ENCODE peak calls at places on chromosome 11, in five cellular contexts. One of them, this sample, is unnamed.

GRCh38 chr11:10201343-10201742 is 92.7 kb downstream of the SBF2 start:
- DNase-seq in OCI-M1: no peak
- DNase-seq in ELR: no peak
- DNase-seq in GM03348: no peak
- DNase-seq in adrenal gland: no peak
- DNase-seq in this sample: no peak

GRCh38 chr11:121414141-121414918 is 37.8 kb upstream of the SORL1 start:
- DNase-seq in OCI-M1: no peak
- DNase-seq in ELR: no peak
- DNase-seq in GM03348: no peak
- DNase-seq in adrenal gland: no peak
- DNase-seq in this sample: no peak

GRCh38 chr11:66150140-66150539 is 80.1 kb downstream of the PACS1 start:
- DNase-seq in OCI-M1: peak
- DNase-seq in ELR: no peak
- DNase-seq in GM03348: no peak
- DNase-seq in adrenal gland: no peak
- DNase-seq in this sample: no peak

GRCh38 chr11:86003654-86004053 is 65.2 kb downstream of the PICALM start:
- DNase-seq in OCI-M1: no peak
- DNase-seq in ELR: no peak
- DNase-seq in GM03348: no peak
- DNase-seq in adrenal gland: no peak
- DNase-seq in this sample: no peak

GRCh38 chr11:102420547-102420946 is 32.0 kb downstream of the TMEM123 start:
- DNase-seq in OCI-M1: no peak
- DNase-seq in ELR: no peak
- DNase-seq in GM03348: no peak
- DNase-seq in adrenal gland: no peak
- DNase-seq in this sample: no peak

GRCh38 chr11:132640952-132641351 is 891.3 kb downstream of the OPCML start:
- DNase-seq in OCI-M1: no peak
- DNase-seq in ELR: no peak
- DNase-seq in GM03348: no peak
- DNase-seq in adrenal gland: no peak
- DNase-seq in this sample: no peak

GRCh38 chr11:225734-226453 is 10.2 kb downstream of the SIRT3 start:
- DNase-seq in OCI-M1: no peak
- DNase-seq in ELR: peak
- DNase-seq in GM03348: no peak
- DNase-seq in adrenal gland: peak
- DNase-seq in this sample: peak

GRCh38 chr11:3950996-3951662 is 95.7 kb downstream of the STIM1 start:
- DNase-seq in OCI-M1: peak
- DNase-seq in ELR: no peak
- DNase-seq in GM03348: no peak
- DNase-seq in adrenal gland: no peak
- DNase-seq in this sample: no peak

GRCh38 chr11:100709233-100709999 is 22.3 kb downstream of the ARHGAP42 start:
- DNase-seq in OCI-M1: no peak
- DNase-seq in ELR: peak
- DNase-seq in GM03348: peak
- DNase-seq in adrenal gland: no peak
- DNase-seq in this sample: no peak

GRCh38 chr11:5690216-5690615 is 626 bp downstream of the TRIM22 start:
- DNase-seq in OCI-M1: peak
- DNase-seq in ELR: no peak
- DNase-seq in GM03348: peak
- DNase-seq in adrenal gland: no peak
- DNase-seq in this sample: no peak

GRCh38 chr11:124627546-124627945 is 4.9 kb downstream of the TBRG1 start:
- DNase-seq in OCI-M1: no peak
- DNase-seq in ELR: no peak
- DNase-seq in GM03348: no peak
- DNase-seq in adrenal gland: no peak
- DNase-seq in this sample: no peak

GRCh38 chr11:79062814-79063762 is 377.7 kb downstream of the TENM4 start:
- DNase-seq in OCI-M1: peak
- DNase-seq in ELR: peak
- DNase-seq in GM03348: peak
- DNase-seq in adrenal gland: no peak
- DNase-seq in this sample: no peak

GRCh38 chr11:13009476-13009920 is 382 bp downstream of the RASSF10 start:
- DNase-seq in OCI-M1: no peak
- DNase-seq in ELR: no peak
- DNase-seq in GM03348: peak
- DNase-seq in adrenal gland: no peak
- DNase-seq in this sample: no peak

GRCh38 chr11:128549256-128549944 is 38.0 kb downstream of the ETS1 start:
- DNase-seq in OCI-M1: no peak
- DNase-seq in ELR: no peak
- DNase-seq in GM03348: no peak
- DNase-seq in adrenal gland: peak
- DNase-seq in this sample: peak

GRCh38 chr11:72234920-72235319 is 9.1 kb downstream of the PHOX2A start:
- DNase-seq in OCI-M1: no peak
- DNase-seq in ELR: no peak
- DNase-seq in GM03348: no peak
- DNase-seq in adrenal gland: peak
- DNase-seq in this sample: peak

GRCh38 chr11:33936745-33937612 is 45.1 kb upstream of the LMO2 start:
- DNase-seq in OCI-M1: peak
- DNase-seq in ELR: peak
- DNase-seq in GM03348: peak
- DNase-seq in adrenal gland: peak
- DNase-seq in this sample: peak

This sample was measured in sigmoid colon.